ENCODE peak calls at places on chromosomes 16 and 17, in ten cellular contexts. One of them, this sample, is unnamed.

GRCh38 chr16:12002447-12003006 is 26.0 kb downstream of the SNX29 start:
- DNase-seq in WTC11: no peak
- DNase-seq in endothelial cell: no peak
- DNase-seq in fibroblast of villous mesenchyme: peak
- DNase-seq in A549: no peak
- DNase-seq in GM20000: no peak
- DNase-seq in H9: no peak
- DNase-seq in IMR-90: peak
- DNase-seq in BJ: no peak
- DNase-seq in left ventricle myocardium inferior: no peak
- DNase-seq in this sample: no peak

GRCh38 chr17:17358866-17359265 is 55.7 kb downstream of the NT5M start:
- DNase-seq in left ventricle myocardium inferior: no peak
- DNase-seq in fibroblast of villous mesenchyme: no peak
- DNase-seq in WTC11: no peak
- DNase-seq in endothelial cell: no peak
- DNase-seq in BJ: no peak
- DNase-seq in A549: no peak
- DNase-seq in H9: no peak
- DNase-seq in GM20000: no peak
- DNase-seq in IMR-90: no peak
- DNase-seq in this sample: no peak

GRCh38 chr17:5638596-5638995 is 54.3 kb upstream of the NLRP1 start:
- DNase-seq in A549: no peak
- DNase-seq in GM20000: no peak
- DNase-seq in endothelial cell: no peak
- DNase-seq in H9: no peak
- DNase-seq in left ventricle myocardium inferior: no peak
- DNase-seq in WTC11: no peak
- DNase-seq in BJ: no peak
- DNase-seq in IMR-90: no peak
- DNase-seq in fibroblast of villous mesenchyme: no peak
- DNase-seq in this sample: no peak

GRCh38 chr16:14071576-14072271 is 605 bp downstream of the MRTFB start:
- DNase-seq in fibroblast of villous mesenchyme: peak
- DNase-seq in GM20000: peak
- DNase-seq in BJ: no peak
- DNase-seq in IMR-90: no peak
- DNase-seq in A549: no peak
- DNase-seq in left ventricle myocardium inferior: no peak
- DNase-seq in H9: peak
- DNase-seq in endothelial cell: no peak
- DNase-seq in WTC11: no peak
- DNase-seq in this sample: no peak

GRCh38 chr17:12664894-12665262 is 812 bp upstream of the MYOCD start:
- DNase-seq in WTC11: no peak
- DNase-seq in endothelial cell: no peak
- DNase-seq in IMR-90: no peak
- DNase-seq in left ventricle myocardium inferior: no peak
- DNase-seq in GM20000: no peak
- DNase-seq in BJ: no peak
- DNase-seq in H9: no peak
- DNase-seq in A549: no peak
- DNase-seq in fibroblast of villous mesenchyme: no peak
- DNase-seq in this sample: no peak

GRCh38 chr16:15807603-15808009 is 49.2 kb downstream of the MYH11 start:
- DNase-seq in GM20000: no peak
- DNase-seq in fibroblast of villous mesenchyme: no peak
- DNase-seq in A549: no peak
- DNase-seq in IMR-90: peak
- DNase-seq in endothelial cell: no peak
- DNase-seq in left ventricle myocardium inferior: no peak
- DNase-seq in BJ: no peak
- DNase-seq in WTC11: peak
- DNase-seq in H9: peak
- DNase-seq in this sample: no peak

GRCh38 chr17:53909802-53910201 is 87.1 kb downstream of the KIF2B start:
- DNase-seq in fibroblast of villous mesenchyme: no peak
- DNase-seq in H9: no peak
- DNase-seq in A549: no peak
- DNase-seq in BJ: no peak
- DNase-seq in GM20000: no peak
- DNase-seq in endothelial cell: no peak
- DNase-seq in WTC11: no peak
- DNase-seq in left ventricle myocardium inferior: no peak
- DNase-seq in IMR-90: no peak
- DNase-seq in this sample: no peak

GRCh38 chr16:89081556-89081955 is 12.1 kb upstream of the ACSF3 start:
- DNase-seq in BJ: no peak
- DNase-seq in IMR-90: no peak
- DNase-seq in left ventricle myocardium inferior: no peak
- DNase-seq in A549: no peak
- DNase-seq in WTC11: no peak
- DNase-seq in endothelial cell: no peak
- DNase-seq in H9: no peak
- DNase-seq in GM20000: no peak
- DNase-seq in fibroblast of villous mesenchyme: no peak
- DNase-seq in this sample: no peak

GRCh38 chr16:17773698-17774101 is 302.9 kb upstream of the XYLT1 start:
- DNase-seq in H9: no peak
- DNase-seq in GM20000: no peak
- DNase-seq in left ventricle myocardium inferior: no peak
- DNase-seq in BJ: no peak
- DNase-seq in endothelial cell: no peak
- DNase-seq in IMR-90: peak
- DNase-seq in WTC11: no peak
- DNase-seq in fibroblast of villous mesenchyme: no peak
- DNase-seq in A549: no peak
- DNase-seq in this sample: no peak

GRCh38 chr17:22441776-22442175 is 749.5 kb downstream of the KCNJ18 start:
- DNase-seq in GM20000: no peak
- DNase-seq in WTC11: no peak
- DNase-seq in BJ: no peak
- DNase-seq in H9: no peak
- DNase-seq in left ventricle myocardium inferior: no peak
- DNase-seq in A549: no peak
- DNase-seq in endothelial cell: no peak
- DNase-seq in IMR-90: no peak
- DNase-seq in fibroblast of villous mesenchyme: no peak
- DNase-seq in this sample: no peak

GRCh38 chr17:17877548-17878358 is 41.0 kb upstream of the SREBF1 start:
- DNase-seq in GM20000: no peak
- DNase-seq in H9: peak
- DNase-seq in IMR-90: peak
- DNase-seq in BJ: peak
- DNase-seq in left ventricle myocardium inferior: peak
- DNase-seq in WTC11: peak
- DNase-seq in endothelial cell: no peak
- DNase-seq in A549: no peak
- DNase-seq in fibroblast of villous mesenchyme: peak
- DNase-seq in this sample: no peak

GRCh38 chr16:75764154-75764768 is 38.0 kb upstream of the CPHXL start:
- DNase-seq in A549: peak
- DNase-seq in WTC11: peak
- DNase-seq in IMR-90: peak
- DNase-seq in H9: peak
- DNase-seq in endothelial cell: peak
- DNase-seq in BJ: no peak
- DNase-seq in fibroblast of villous mesenchyme: peak
- DNase-seq in left ventricle myocardium inferior: no peak
- DNase-seq in GM20000: peak
- DNase-seq in this sample: peak

DNA sequence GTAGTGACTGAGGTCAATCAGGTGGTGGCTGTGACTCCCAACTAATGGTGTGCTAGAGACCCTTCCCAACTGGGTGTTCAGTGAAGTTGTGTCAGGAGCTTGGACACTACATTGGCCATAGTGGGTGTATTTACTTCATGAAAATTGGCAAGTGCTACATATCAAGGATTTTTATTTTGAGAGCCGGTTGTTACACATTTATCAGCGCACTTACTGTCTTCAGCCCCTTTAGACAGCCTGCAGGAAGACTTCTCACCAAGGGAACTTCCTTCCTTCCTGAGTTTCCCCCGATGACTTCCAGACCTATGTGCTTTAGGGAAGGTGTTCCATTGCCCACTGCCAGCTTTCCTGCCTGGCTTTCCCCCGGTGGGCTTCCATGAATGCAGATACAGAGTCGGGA is 261.2 kb downstream of the CBLN1 start:
- DNase-seq in WTC11: no peak
- DNase-seq in fibroblast of villous mesenchyme: no peak
- DNase-seq in H9: no peak
- DNase-seq in IMR-90: no peak
- DNase-seq in left ventricle myocardium inferior: no peak
- DNase-seq in BJ: no peak
- DNase-seq in GM20000: no peak
- DNase-seq in A549: no peak
- DNase-seq in endothelial cell: no peak
- DNase-seq in this sample: no peak
- TF ChIP-seq CTCF in WTC11: no peak
- TF ChIP-seq CTCF in fibroblast of villous mesenchyme: no peak
- TF ChIP-seq CTCF in H9: no peak
- TF ChIP-seq CTCF in IMR-90: no peak
- TF ChIP-seq CTCF in left ventricle myocardium inferior: no peak
- TF ChIP-seq CTCF in BJ: no peak
- TF ChIP-seq CTCF in GM20000: no peak
- TF ChIP-seq CTCF in A549: no peak
- TF ChIP-seq CTCF in endothelial cell: no peak
- TF ChIP-seq CTCF in this sample: no peak

DNA sequence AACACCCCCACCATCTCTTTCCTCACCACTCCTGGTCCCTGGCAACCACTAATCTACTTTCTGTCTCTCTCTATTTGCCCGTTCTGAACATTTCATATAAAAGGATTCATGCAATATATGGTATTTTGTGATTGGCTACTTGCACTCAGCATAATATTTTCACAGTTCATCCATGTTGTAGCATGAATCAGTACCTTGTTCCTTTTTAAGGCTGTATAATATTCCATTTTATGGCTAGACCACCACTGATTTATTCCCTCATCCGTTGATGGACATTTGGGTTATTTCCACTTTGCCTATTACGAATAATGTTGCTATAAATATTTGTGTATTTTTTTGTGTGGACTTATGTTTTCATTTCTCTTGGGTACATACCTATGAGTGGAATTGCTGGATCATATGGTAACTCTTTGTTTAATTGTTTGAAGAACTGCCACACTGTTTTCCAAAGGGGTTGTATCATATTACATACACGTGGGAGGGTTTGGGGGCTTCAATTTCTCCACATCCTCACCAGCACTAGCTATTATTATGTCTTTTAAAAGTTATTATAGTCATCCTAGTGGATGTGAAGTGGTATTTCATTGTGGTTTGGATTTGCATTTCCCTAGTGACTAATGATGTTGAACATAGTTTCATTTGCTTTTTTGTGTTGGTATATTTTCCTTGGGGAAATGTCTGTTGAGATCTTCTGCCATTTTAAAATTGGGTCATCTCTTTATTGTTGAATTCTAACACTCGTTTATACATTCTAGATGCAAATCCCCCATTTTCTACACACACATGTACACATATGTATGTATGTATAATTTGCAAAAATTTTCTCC is 26.3 kb downstream of the SEC14L5 start:
- DNase-seq in WTC11: no peak
- DNase-seq in endothelial cell: no peak
- DNase-seq in left ventricle myocardium inferior: no peak
- DNase-seq in fibroblast of villous mesenchyme: no peak
- DNase-seq in H9: no peak
- DNase-seq in BJ: no peak
- DNase-seq in A549: no peak
- DNase-seq in GM20000: no peak
- DNase-seq in IMR-90: no peak
- DNase-seq in this sample: no peak
- TF ChIP-seq CTCF in WTC11: no peak
- TF ChIP-seq CTCF in endothelial cell: no peak
- TF ChIP-seq CTCF in left ventricle myocardium inferior: no peak
- TF ChIP-seq CTCF in fibroblast of villous mesenchyme: no peak
- TF ChIP-seq CTCF in H9: no peak
- TF ChIP-seq CTCF in BJ: no peak
- TF ChIP-seq CTCF in A549: no peak
- TF ChIP-seq CTCF in GM20000: no peak
- TF ChIP-seq CTCF in IMR-90: no peak
- TF ChIP-seq CTCF in this sample: peak

DNA sequence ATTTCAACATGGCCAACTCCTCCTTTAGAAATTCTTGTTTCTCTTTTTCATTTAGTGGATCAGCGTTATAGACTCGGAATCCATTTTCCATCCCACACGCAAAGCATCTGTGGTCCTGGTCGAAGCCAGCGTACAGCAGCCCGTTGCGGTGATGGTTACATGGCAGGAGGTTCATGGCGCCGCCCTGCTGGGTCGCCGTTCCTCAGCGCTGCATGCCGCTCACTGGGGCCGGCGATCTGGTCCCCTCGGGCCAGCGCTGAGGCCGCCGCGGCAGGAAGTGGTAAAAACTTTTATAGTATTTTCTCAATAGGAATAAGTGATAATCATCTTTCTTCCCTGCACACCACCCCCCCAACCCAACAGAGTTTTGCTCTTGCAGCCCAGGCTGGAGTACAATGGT is 29.9 kb upstream of the RHOT1 start:
- DNase-seq in H9: no peak
- DNase-seq in GM20000: no peak
- DNase-seq in A549: no peak
- DNase-seq in WTC11: peak
- DNase-seq in left ventricle myocardium inferior: no peak
- DNase-seq in endothelial cell: no peak
- DNase-seq in fibroblast of villous mesenchyme: no peak
- DNase-seq in IMR-90: no peak
- DNase-seq in BJ: no peak
- DNase-seq in this sample: no peak
- TF ChIP-seq CTCF in H9: peak
- TF ChIP-seq CTCF in GM20000: no peak
- TF ChIP-seq CTCF in A549: no peak
- TF ChIP-seq CTCF in WTC11: no peak
- TF ChIP-seq CTCF in left ventricle myocardium inferior: no peak
- TF ChIP-seq CTCF in endothelial cell: no peak
- TF ChIP-seq CTCF in fibroblast of villous mesenchyme: no peak
- TF ChIP-seq CTCF in IMR-90: no peak
- TF ChIP-seq CTCF in BJ: no peak
- TF ChIP-seq CTCF in this sample: no peak

GRCh38 chr16:66444049-66444481 is 17.0 kb downstream of the BEAN1 start:
- DNase-seq in endothelial cell: no peak
- DNase-seq in fibroblast of villous mesenchyme: no peak
- DNase-seq in left ventricle myocardium inferior: no peak
- DNase-seq in GM20000: no peak
- DNase-seq in BJ: no peak
- DNase-seq in A549: peak
- DNase-seq in IMR-90: no peak
- DNase-seq in H9: peak
- DNase-seq in WTC11: no peak
- DNase-seq in this sample: no peak
- TF ChIP-seq CTCF in endothelial cell: peak
- TF ChIP-seq CTCF in fibroblast of villous mesenchyme: peak
- TF ChIP-seq CTCF in left ventricle myocardium inferior: peak
- TF ChIP-seq CTCF in GM20000: no peak
- TF ChIP-seq CTCF in BJ: peak
- TF ChIP-seq CTCF in A549: no peak
- TF ChIP-seq CTCF in IMR-90: no peak
- TF ChIP-seq CTCF in H9: peak
- TF ChIP-seq CTCF in WTC11: no peak
- TF ChIP-seq CTCF in this sample: no peak

This sample was measured in neural crest cell.